ENCODE peak calls at places on chromosomes 11 and 22, in seven cellular contexts. S is cerebellar cortex, Q is EL, Z is CD14-positive monocyte, J is tibial artery, N is mucosa of descending colon, I is NCI-H1092 treated with DMSO at 0.1 percent for 48 hours. K is an unnamed sample.

GRCh38 chr22:22938672-22939536 is 51.3 kb downstream of the IGLL5 start:
- DNase-seq in S (no peak), Q (no peak), Z (peak; percentile 5), J (peak; percentile 24), N (no peak), I (no peak), K (no peak)

GRCh38 chr11:67027943-67028542 is 5.1 kb downstream of the SYT12 start:
- DNase-seq in S (peak; percentile 52), Q (no peak), Z (no peak), J (no peak), N (no peak), I (no peak), K (peak; percentile 49)

GRCh38 chr22:27888310-27888709 is 30.7 kb downstream of the PITPNB start:
- DNase-seq in S (no peak), Q (no peak), Z (no peak), J (no peak), N (no peak), I (no peak), K (no peak)

GRCh38 chr22:23270212-23270733 is 90.0 kb downstream of the BCR start:
- DNase-seq in S (no peak), Q (no peak), Z (no peak), J (no peak), N (no peak), I (no peak), K (no peak)

GRCh38 chr11:115965754-115966504 is 461.7 kb upstream of the CADM1 start:
- DNase-seq in S (no peak), Q (no peak), Z (no peak), J (no peak), N (no peak), I (peak; percentile 23), K (no peak)

GRCh38 chr11:72352859-72353551 is 81.3 kb downstream of the CLPB start:
- DNase-seq in S (no peak), Q (peak; percentile 86), Z (no peak), J (no peak), N (no peak), I (no peak), K (peak; percentile 30)

GRCh38 chr11:118241191-118242098 is 10.7 kb downstream of the MPZL3 start:
- DNase-seq in S (no peak), Q (no peak), Z (peak; percentile 67), J (no peak), N (peak; percentile 59), I (no peak), K (peak; percentile 62)

GRCh38 chr22:24161909-24162308 is 19.4 kb upstream of the SUSD2 start:
- DNase-seq in S (peak; percentile 95), Q (no peak), Z (no peak), J (no peak), N (no peak), I (peak; percentile 93), K (no peak)

GRCh38 chr22:41848468-41848867 is 15.6 kb downstream of the SREBF2 start:
- DNase-seq in S (no peak), Q (no peak), Z (peak; percentile 90), J (peak; percentile 72), N (peak; percentile 85), I (no peak), K (no peak)

GRCh38 chr22:19120829-19121630 is 1.2 kb downstream of the DGCR2 start:
- DNase-seq in S (peak; percentile 27), Q (peak; percentile 70), Z (no peak), J (no peak), N (peak; percentile 68), I (no peak), K (no peak)

GRCh38 chr11:111081021-111081511 is 164.5 kb upstream of the POU2AF2 start:
- DNase-seq in S (no peak), Q (no peak), Z (no peak), J (no peak), N (no peak), I (peak; percentile 63), K (no peak)

GRCh38 chr22:42365337-42365865 is 66.8 kb downstream of the NFAM1 start:
- DNase-seq in S (no peak), Q (no peak), Z (no peak), J (no peak), N (no peak), I (peak; percentile 85), K (no peak)

K was measured in GM06990.